ENCODE peak calls at places on chromosomes 3 and 15, in four cellular contexts. One of them, this sample, is unnamed.

GRCh38 chr3:171285287-171285686 is 174.9 kb downstream of the TNIK start:
- DNase-seq in HepG2: no peak
- DNase-seq in WTC11: no peak
- DNase-seq in A549: no peak
- DNase-seq in this sample: no peak

GRCh38 chr15:52095597-52096262 is 16.8 kb downstream of the BCL2L10 start:
- DNase-seq in HepG2: no peak
- DNase-seq in WTC11: no peak
- DNase-seq in A549: peak
- DNase-seq in this sample: no peak

GRCh38 chr15:32919749-32920414 is 202.1 kb downstream of the GREM1 start:
- DNase-seq in HepG2: no peak
- DNase-seq in WTC11: no peak
- DNase-seq in A549: no peak
- DNase-seq in this sample: no peak

GRCh38 chr15:70095387-70096214 is 2.1 kb downstream of the TLE3 start:
- DNase-seq in HepG2: no peak
- DNase-seq in WTC11: peak
- DNase-seq in A549: no peak
- DNase-seq in this sample: peak

GRCh38 chr3:25584011-25584789 is 80.5 kb downstream of the TOP2B start:
- DNase-seq in HepG2: no peak
- DNase-seq in WTC11: no peak
- DNase-seq in A549: no peak
- DNase-seq in this sample: no peak

GRCh38 chr15:59172289-59172901 is 34.2 kb upstream of the LDHAL6B start:
- DNase-seq in HepG2: no peak
- DNase-seq in WTC11: no peak
- DNase-seq in A549: no peak
- DNase-seq in this sample: no peak

GRCh38 chr3:172616061-172616461 is 92.8 kb upstream of the TNFSF10 start:
- DNase-seq in HepG2: no peak
- DNase-seq in WTC11: no peak
- DNase-seq in A549: no peak
- DNase-seq in this sample: no peak

GRCh38 chr3:57164606-57165573 is at the start of gene IL17RD:
- DNase-seq in HepG2: peak
- DNase-seq in WTC11: peak
- DNase-seq in A549: peak
- DNase-seq in this sample: peak

GRCh38 chr3:132134611-132135010 is 99.8 kb upstream of the CPNE4 start:
- DNase-seq in HepG2: no peak
- DNase-seq in WTC11: no peak
- DNase-seq in A549: no peak
- DNase-seq in this sample: no peak

GRCh38 chr3:27637346-27638000 is 84.7 kb downstream of the EOMES start:
- DNase-seq in HepG2: no peak
- DNase-seq in WTC11: no peak
- DNase-seq in A549: no peak
- DNase-seq in this sample: no peak

GRCh38 chr3:183266454-183266853 is 13.4 kb downstream of the B3GNT5 start:
- DNase-seq in HepG2: no peak
- DNase-seq in WTC11: no peak
- DNase-seq in A549: no peak
- DNase-seq in this sample: no peak

GRCh38 chr15:78761891-78762385 is 49.3 kb downstream of the ADAMTS7 start:
- DNase-seq in HepG2: no peak
- DNase-seq in WTC11: peak
- DNase-seq in A549: no peak
- DNase-seq in this sample: no peak

GRCh38 chr3:140088058-140088457 is 153.1 kb downstream of the CLSTN2 start:
- DNase-seq in HepG2: no peak
- DNase-seq in WTC11: no peak
- DNase-seq in A549: no peak
- DNase-seq in this sample: no peak

GRCh38 chr3:105093371-105093770 is 273.3 kb upstream of the ALCAM start:
- DNase-seq in HepG2: no peak
- DNase-seq in WTC11: no peak
- DNase-seq in A549: no peak
- DNase-seq in this sample: no peak

GRCh38 chr3:105409364-105409763 is 42.7 kb downstream of the ALCAM start:
- DNase-seq in HepG2: no peak
- DNase-seq in WTC11: no peak
- DNase-seq in A549: no peak
- DNase-seq in this sample: no peak

GRCh38 chr3:13874891-13875290 is 5.0 kb downstream of the WNT7A start:
- DNase-seq in HepG2: no peak
- DNase-seq in WTC11: no peak
- DNase-seq in A549: no peak
- DNase-seq in this sample: no peak

GRCh38 chr15:63827113-63827512 is 6.6 kb downstream of the HERC1 start:
- DNase-seq in HepG2: no peak
- DNase-seq in WTC11: no peak
- DNase-seq in A549: no peak
- DNase-seq in this sample: no peak

GRCh38 chr15:32790352-32790999 is 72.7 kb downstream of the GREM1 start:
- DNase-seq in HepG2: peak
- DNase-seq in WTC11: no peak
- DNase-seq in A549: no peak
- DNase-seq in this sample: no peak

GRCh38 chr15:101609742-101610627 is 42.2 kb downstream of the TM2D3 start:
- DNase-seq in HepG2: no peak
- DNase-seq in WTC11: no peak
- DNase-seq in A549: no peak
- DNase-seq in this sample: no peak

GRCh38 chr3:50536471-50537180 is 30.9 kb downstream of the C3orf18 start:
- DNase-seq in HepG2: no peak
- DNase-seq in WTC11: no peak
- DNase-seq in A549: no peak
- DNase-seq in this sample: no peak

GRCh38 chr3:65854606-65855304 is 184.0 kb downstream of the MAGI1 start:
- DNase-seq in HepG2: no peak
- DNase-seq in WTC11: no peak
- DNase-seq in A549: peak
- DNase-seq in this sample: no peak

GRCh38 chr3:57637391-57637790 is 40.2 kb upstream of the ARF4 start:
- DNase-seq in HepG2: no peak
- DNase-seq in WTC11: no peak
- DNase-seq in A549: no peak
- DNase-seq in this sample: no peak

GRCh38 chr15:77599899-77600298 is 32.8 kb downstream of the LINGO1 start:
- DNase-seq in HepG2: peak
- DNase-seq in WTC11: peak
- DNase-seq in A549: peak
- DNase-seq in this sample: peak

GRCh38 chr15:31333820-31334219 is 7.2 kb downstream of the KLF13 start:
- DNase-seq in HepG2: no peak
- DNase-seq in WTC11: no peak
- DNase-seq in A549: no peak
- DNase-seq in this sample: no peak

GRCh38 chr3:160378331-160379109 is 20.5 kb downstream of the IFT80 start:
- DNase-seq in HepG2: no peak
- DNase-seq in WTC11: no peak
- DNase-seq in A549: no peak
- DNase-seq in this sample: no peak

GRCh38 chr3:177463863-177464262 is 266.6 kb upstream of the TBL1XR1 start:
- DNase-seq in HepG2: no peak
- DNase-seq in WTC11: no peak
- DNase-seq in A549: no peak
- DNase-seq in this sample: no peak

GRCh38 chr3:150511096-150511670 is 35.1 kb downstream of the SERP1 start:
- DNase-seq in HepG2: no peak
- DNase-seq in WTC11: no peak
- DNase-seq in A549: no peak
- DNase-seq in this sample: no peak

GRCh38 chr3:37989821-37990480 is 635 bp upstream of the VILL start:
- DNase-seq in HepG2: no peak
- DNase-seq in WTC11: no peak
- DNase-seq in A549: no peak
- DNase-seq in this sample: no peak

GRCh38 chr3:38327335-38328009 is 19.1 kb upstream of the XYLB start:
- DNase-seq in HepG2: no peak
- DNase-seq in WTC11: no peak
- DNase-seq in A549: no peak
- DNase-seq in this sample: no peak

GRCh38 chr3:172604895-172605646 is 81.8 kb upstream of the TNFSF10 start:
- DNase-seq in HepG2: no peak
- DNase-seq in WTC11: no peak
- DNase-seq in A549: no peak
- DNase-seq in this sample: no peak

GRCh38 chr15:61227269-61228024 is 1.7 kb downstream of the RORA start:
- DNase-seq in HepG2: no peak
- DNase-seq in WTC11: peak
- DNase-seq in A549: peak
- DNase-seq in this sample: no peak

DNA sequence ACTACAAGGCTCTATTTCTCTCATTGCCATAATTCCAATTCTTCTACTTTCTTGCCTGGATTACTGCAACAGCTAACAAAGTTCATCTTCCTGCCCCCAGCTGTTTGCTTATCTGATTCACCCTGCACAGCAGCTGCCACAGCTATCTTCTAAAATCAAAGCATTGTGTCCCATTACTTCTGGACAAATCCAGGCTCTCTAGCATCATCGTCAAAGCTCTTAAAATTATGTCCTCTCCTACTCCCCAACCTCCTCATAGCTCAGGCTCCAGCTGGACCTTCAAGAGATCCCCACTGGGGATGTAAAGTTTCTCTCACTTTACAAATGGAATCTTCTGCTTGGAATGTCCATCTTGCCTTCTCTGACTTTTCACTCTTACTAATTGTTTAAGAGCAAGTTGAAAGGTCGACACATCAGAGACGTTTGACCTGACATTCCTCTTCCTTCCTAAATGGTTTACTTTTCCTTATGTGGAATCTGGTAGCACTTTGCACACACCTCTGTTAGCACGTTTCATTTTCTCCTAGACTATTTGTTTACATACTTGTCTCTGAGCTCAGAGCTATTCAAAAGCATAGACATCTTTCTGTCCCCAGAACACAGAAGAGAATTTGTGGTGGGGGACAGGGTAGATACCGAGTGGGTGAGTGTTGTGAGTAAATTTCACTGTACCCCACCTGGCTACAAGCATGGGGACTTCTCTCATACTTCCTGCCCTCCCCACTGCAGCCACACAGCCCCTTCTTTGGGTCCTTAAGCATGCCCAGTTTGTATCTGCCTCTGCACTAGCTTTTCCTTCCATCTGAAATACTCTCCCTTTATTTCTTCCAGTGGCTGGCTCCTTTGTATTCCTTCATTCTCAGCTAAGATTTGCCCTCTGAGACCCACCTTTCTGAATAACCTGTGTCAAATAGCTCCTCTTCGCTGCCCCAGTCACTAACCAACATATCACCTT is 77.9 kb downstream of the SERPINI1 start:
- DNase-seq in HepG2: peak
- DNase-seq in WTC11: no peak
- DNase-seq in A549: no peak
- DNase-seq in this sample: no peak
- TF ChIP-seq HMGXB4 in HepG2: no peak
- TF ChIP-seq HMGXB4 in WTC11: no peak
- TF ChIP-seq HMGXB4 in A549: no peak
- TF ChIP-seq HMGXB4 in this sample: no peak

DNA sequence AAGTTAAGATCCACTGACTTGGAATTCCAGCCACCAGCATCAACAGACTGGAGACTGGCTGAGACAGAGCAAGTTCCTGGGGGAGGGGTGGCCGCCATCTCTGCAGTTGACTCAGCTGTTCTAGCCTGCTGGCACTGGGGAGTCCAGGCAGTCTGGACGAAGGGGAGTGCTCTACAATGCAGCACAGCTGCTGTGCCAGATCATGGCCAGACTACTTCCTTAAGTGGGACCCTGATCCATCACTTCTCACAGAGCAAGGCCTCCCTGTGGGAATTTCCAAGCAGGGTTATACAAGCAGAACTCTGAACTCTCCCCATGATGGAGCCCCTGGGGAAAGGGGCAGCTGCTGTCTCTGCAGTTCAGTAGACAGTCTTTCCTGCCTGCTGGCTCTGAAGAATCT is 35.2 kb downstream of the PYGO1 start:
- DNase-seq in HepG2: peak
- DNase-seq in WTC11: peak
- DNase-seq in A549: no peak
- DNase-seq in this sample: no peak
- TF ChIP-seq HMGXB4 in HepG2: no peak
- TF ChIP-seq HMGXB4 in WTC11: no peak
- TF ChIP-seq HMGXB4 in A549: no peak
- TF ChIP-seq HMGXB4 in this sample: no peak

DNA sequence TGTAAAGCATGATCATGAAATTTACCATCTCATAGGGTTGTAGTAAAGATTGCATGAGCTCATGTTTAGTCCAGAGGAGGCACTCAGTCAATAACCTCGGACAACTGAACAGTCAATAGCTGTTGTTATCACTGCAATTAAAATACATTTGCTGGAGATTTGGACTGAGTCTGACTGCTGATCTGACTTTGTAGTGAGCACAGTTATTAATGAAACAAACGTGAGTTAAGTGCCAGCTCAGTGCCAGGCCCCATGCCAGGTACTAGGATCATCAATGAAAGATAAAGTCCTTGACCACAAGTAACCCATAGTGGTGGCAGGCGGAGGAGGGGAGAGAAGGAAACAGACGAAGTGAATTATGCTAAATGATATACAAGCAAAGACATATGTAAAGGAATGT is 43.7 kb upstream of the PRICKLE2 start:
- DNase-seq in HepG2: no peak
- DNase-seq in WTC11: no peak
- DNase-seq in A549: no peak
- DNase-seq in this sample: no peak
- TF ChIP-seq HMGXB4 in HepG2: no peak
- TF ChIP-seq HMGXB4 in WTC11: no peak
- TF ChIP-seq HMGXB4 in A549: no peak
- TF ChIP-seq HMGXB4 in this sample: no peak

DNA sequence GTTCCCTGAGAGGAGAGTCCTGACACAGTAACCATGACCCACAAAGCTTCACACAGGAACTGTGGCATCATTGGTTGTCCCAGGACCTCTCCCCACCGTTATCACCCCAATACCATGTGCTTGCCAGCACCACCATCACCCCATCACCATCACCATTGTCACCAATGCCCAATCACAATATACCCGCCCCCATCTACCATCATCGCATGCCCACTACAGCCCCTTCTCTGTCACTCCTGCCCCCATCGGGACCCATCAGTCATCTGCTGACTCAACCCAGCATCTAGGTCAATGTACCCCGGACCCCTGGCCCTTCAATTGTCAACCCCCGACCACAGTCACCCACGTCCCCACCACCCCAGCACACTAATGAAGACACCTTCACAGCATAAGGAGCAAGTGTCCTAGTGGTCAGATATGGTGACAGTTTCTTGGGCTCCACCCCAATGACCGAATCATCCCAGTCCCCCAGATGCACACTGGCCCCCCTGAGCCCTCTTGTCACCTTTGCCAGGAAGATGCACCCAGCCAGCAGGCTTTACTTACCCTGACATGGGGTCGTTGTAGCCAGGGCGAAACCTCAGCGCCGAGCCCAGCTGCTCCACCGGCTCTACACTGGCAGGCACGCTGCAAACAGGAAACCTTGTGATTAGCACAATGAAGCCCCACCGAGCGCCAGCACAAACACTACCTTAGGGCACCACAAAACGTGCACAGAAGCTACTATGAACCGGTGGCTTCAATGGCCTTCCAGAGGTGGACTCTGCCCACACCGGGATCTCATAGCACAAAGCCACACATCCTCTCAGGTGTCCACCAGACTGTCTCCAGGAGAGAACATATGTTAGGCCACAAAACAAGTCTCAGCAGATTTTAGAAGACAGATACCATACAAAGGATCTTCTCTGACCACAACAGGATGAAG is 25.1 kb downstream of the SHISA5 start:
- DNase-seq in HepG2: peak
- DNase-seq in WTC11: no peak
- DNase-seq in A549: no peak
- DNase-seq in this sample: no peak
- TF ChIP-seq HMGXB4 in HepG2: no peak
- TF ChIP-seq HMGXB4 in WTC11: no peak
- TF ChIP-seq HMGXB4 in A549: no peak
- TF ChIP-seq HMGXB4 in this sample: no peak